ENCODE peak calls at places on chromosomes 7 and 10, in nine cellular contexts. D is activated gamma-delta T cell treated with anti-CD3 and anti-CD28 coated beads, Interleukin-2, amount 50 U/mL, for 16 hours; E is activated T-helper 1 cell treated with anti-CD3 and anti-CD28 coated beads, Interleukin-12 subunit alpha, Interleukin-12 subunit beta, Interleukin-2, Interleukin-4 antibody, amounts not matched to agents 30 ng/mL and 10 ng/mL and 1 ng/mL, durations not matched to agents 14 hours and 24 hours and 36 hours; P is stimulated activated CD4-positive, alpha-beta T cell treated with anti-CD3 and anti-CD28 coated beads, TNF-alpha, amount 100 ng/mL, for 4 hours; G is choroid plexus epithelial cell; M is T1000; B is effector memory CD8-positive, alpha-beta T cell; T is foreskin keratinocyte; I is spleen. W is an unnamed sample.

GRCh38 chr7:35697414-35698175 is 2.7 kb upstream of the HERPUD2 start:
- DNase-seq in D (no peak), E (no peak), P (no peak), G (peak), M (no peak), B (no peak), T (peak), I (no peak), W (no peak)

GRCh38 chr10:132788180-132788830 is 2.4 kb upstream of the NKX6-2 start:
- DNase-seq in D (no peak), E (no peak), P (no peak), G (peak), M (no peak), B (no peak), T (no peak), I (no peak), W (no peak)

GRCh38 chr7:36278069-36278766 is 111.4 kb upstream of the ANLN start:
- DNase-seq in D (no peak), E (no peak), P (no peak), G (no peak), M (no peak), B (no peak), T (no peak), I (no peak), W (no peak)

GRCh38 chr10:38112159-38112558 is 18.0 kb downstream of the ZNF37A start:
- DNase-seq in D (no peak), E (no peak), P (no peak), G (peak), M (no peak), B (no peak), T (no peak), I (no peak), W (no peak)

GRCh38 chr7:64888901-64889685 is 14.0 kb upstream of the ZNF273 start:
- DNase-seq in D (no peak), E (no peak), P (no peak), G (no peak), M (no peak), B (no peak), T (no peak), I (peak), W (no peak)

GRCh38 chr10:133127291-133128125 is 32.5 kb upstream of the KNDC1 start:
- DNase-seq in D (no peak), E (no peak), P (peak), G (no peak), M (peak), B (no peak), T (no peak), I (peak), W (no peak)

GRCh38 chr7:20352573-20353304 is 22.0 kb downstream of the ITGB8 start:
- DNase-seq in D (no peak), E (no peak), P (no peak), G (no peak), M (peak), B (no peak), T (peak), I (no peak), W (no peak)

GRCh38 chr10:132910186-132910880 is 32.0 kb downstream of the CFAP46 start:
- DNase-seq in D (no peak), E (no peak), P (no peak), G (no peak), M (no peak), B (no peak), T (no peak), I (no peak), W (no peak)

GRCh38 chr10:7872041-7872442 is 53.7 kb downstream of the TAF3 start:
- DNase-seq in D (no peak), E (no peak), P (no peak), G (peak), M (no peak), B (no peak), T (no peak), I (no peak), W (no peak)

GRCh38 chr7:73770002-73770859 is at the start of gene CLDN3:
- DNase-seq in D (no peak), E (no peak), P (no peak), G (no peak), M (no peak), B (no peak), T (no peak), I (no peak), W (no peak)

GRCh38 chr10:83023647-83024046 is 1115.7 kb upstream of the GHITM start:
- DNase-seq in D (no peak), E (no peak), P (no peak), G (no peak), M (no peak), B (no peak), T (peak), I (no peak), W (no peak)

GRCh38 chr10:12793106-12793505 is 208.4 kb downstream of the CCDC3 start:
- DNase-seq in D (no peak), E (no peak), P (no peak), G (no peak), M (no peak), B (no peak), T (no peak), I (no peak), W (no peak)

GRCh38 chr10:7491230-7491629 is 80.4 kb upstream of the SFMBT2 start:
- DNase-seq in D (no peak), E (no peak), P (no peak), G (no peak), M (no peak), B (no peak), T (no peak), I (no peak), W (no peak)

GRCh38 chr10:51915031-51915542 is 215.7 kb upstream of the CSTF2T start:
- DNase-seq in D (no peak), E (no peak), P (no peak), G (no peak), M (no peak), B (no peak), T (no peak), I (no peak), W (no peak)

GRCh38 chr7:150964593-150965111 is 13.5 kb downstream of the KCNH2 start:
- DNase-seq in D (no peak), E (no peak), P (no peak), G (no peak), M (no peak), B (no peak), T (no peak), I (no peak), W (no peak)

GRCh38 chr7:138000081-138000701 is 1.7 kb downstream of the CREB3L2 start:
- DNase-seq in D (no peak), E (no peak), P (no peak), G (peak), M (no peak), B (no peak), T (no peak), I (no peak), W (no peak)

W was measured in activated B cell treated with CpG ODN at 0.5 μM for 24 hours.